ENCODE peak calls at places on chromosomes 5 and 9, in six cellular contexts. One of them, this sample, is unnamed.

GRCh38 chr5:74570250-74570649 is 70.3 kb downstream of the ENC1 start:
- DNase-seq in tibial nerve: no peak
- DNase-seq in A549: no peak
- DNase-seq in H1: no peak
- DNase-seq in heart left ventricle: no peak
- DNase-seq in transverse colon: no peak
- DNase-seq in this sample: no peak

GRCh38 chr5:73330613-73331012 is 118.0 kb downstream of the FOXD1 start:
- DNase-seq in tibial nerve: no peak
- DNase-seq in A549: no peak
- DNase-seq in H1: no peak
- DNase-seq in heart left ventricle: no peak
- DNase-seq in transverse colon: no peak
- DNase-seq in this sample: no peak

GRCh38 chr5:1315709-1316587 is 21.1 kb upstream of the TERT start:
- DNase-seq in tibial nerve: no peak
- DNase-seq in A549: peak; percentile 34
- DNase-seq in H1: no peak
- DNase-seq in heart left ventricle: no peak
- DNase-seq in transverse colon: peak; percentile 88
- DNase-seq in this sample: no peak

GRCh38 chr5:10602031-10602806 is 38.3 kb downstream of the ANKRD33B start:
- DNase-seq in tibial nerve: no peak
- DNase-seq in A549: no peak
- DNase-seq in H1: no peak
- DNase-seq in heart left ventricle: no peak
- DNase-seq in transverse colon: no peak
- DNase-seq in this sample: peak; percentile 29

GRCh38 chr5:153425914-153426313 is 64.6 kb upstream of the GRIA1 start:
- DNase-seq in tibial nerve: no peak
- DNase-seq in A549: peak; percentile 12
- DNase-seq in H1: peak; percentile 80
- DNase-seq in heart left ventricle: no peak
- DNase-seq in transverse colon: no peak
- DNase-seq in this sample: no peak

GRCh38 chr9:91001146-91001611 is 199.6 kb downstream of the SYK start:
- DNase-seq in tibial nerve: no peak
- DNase-seq in A549: peak; percentile 70
- DNase-seq in H1: no peak
- DNase-seq in heart left ventricle: no peak
- DNase-seq in transverse colon: no peak
- DNase-seq in this sample: no peak

GRCh38 chr9:76654575-76654974 is 109.7 kb upstream of the PCA3 start:
- DNase-seq in tibial nerve: no peak
- DNase-seq in A549: no peak
- DNase-seq in H1: no peak
- DNase-seq in heart left ventricle: no peak
- DNase-seq in transverse colon: no peak
- DNase-seq in this sample: no peak

GRCh38 chr9:93861736-93862358 is 93.3 kb downstream of the BARX1 start:
- DNase-seq in tibial nerve: no peak
- DNase-seq in A549: no peak
- DNase-seq in H1: no peak
- DNase-seq in heart left ventricle: no peak
- DNase-seq in transverse colon: no peak
- DNase-seq in this sample: no peak

GRCh38 chr9:75483636-75484035 is 395.3 kb downstream of the OSTF1 start:
- DNase-seq in tibial nerve: no peak
- DNase-seq in A549: no peak
- DNase-seq in H1: no peak
- DNase-seq in heart left ventricle: no peak
- DNase-seq in transverse colon: no peak
- DNase-seq in this sample: no peak

GRCh38 chr9:86434039-86434726 is 80.0 kb upstream of the TUT7 start:
- DNase-seq in tibial nerve: no peak
- DNase-seq in A549: peak; percentile 57
- DNase-seq in H1: no peak
- DNase-seq in heart left ventricle: no peak
- DNase-seq in transverse colon: no peak
- DNase-seq in this sample: peak; percentile 32

GRCh38 chr9:123246534-123246933 is 21.9 kb downstream of the STRBP start:
- DNase-seq in tibial nerve: no peak
- DNase-seq in A549: no peak
- DNase-seq in H1: no peak
- DNase-seq in heart left ventricle: no peak
- DNase-seq in transverse colon: no peak
- DNase-seq in this sample: no peak

GRCh38 chr5:21071986-21072385 is 1084.0 kb upstream of the CDH18 start:
- DNase-seq in tibial nerve: no peak
- DNase-seq in A549: no peak
- DNase-seq in H1: no peak
- DNase-seq in heart left ventricle: no peak
- DNase-seq in transverse colon: no peak
- DNase-seq in this sample: no peak

GRCh38 chr5:181173420-181174342 is 26.3 kb downstream of the OR2V2 start:
- DNase-seq in tibial nerve: no peak
- DNase-seq in A549: peak; percentile 99
- DNase-seq in H1: peak; percentile 98
- DNase-seq in heart left ventricle: no peak
- DNase-seq in transverse colon: no peak
- DNase-seq in this sample: no peak

GRCh38 chr9:16475996-16476395 is 394.5 kb downstream of the BNC2 start:
- DNase-seq in tibial nerve: no peak
- DNase-seq in A549: no peak
- DNase-seq in H1: no peak
- DNase-seq in heart left ventricle: no peak
- DNase-seq in transverse colon: no peak
- DNase-seq in this sample: no peak

GRCh38 chr5:106254784-106255183 is 1416.0 kb downstream of the EFNA5 start:
- DNase-seq in tibial nerve: no peak
- DNase-seq in A549: no peak
- DNase-seq in H1: no peak
- DNase-seq in heart left ventricle: no peak
- DNase-seq in transverse colon: no peak
- DNase-seq in this sample: no peak

GRCh38 chr9:86655147-86655546 is 292.2 kb downstream of the GAS1 start:
- DNase-seq in tibial nerve: no peak
- DNase-seq in A549: no peak
- DNase-seq in H1: no peak
- DNase-seq in heart left ventricle: no peak
- DNase-seq in transverse colon: no peak
- DNase-seq in this sample: no peak

GRCh38 chr5:124056326-124057160 is 544.6 kb downstream of the CSNK1G3 start:
- DNase-seq in tibial nerve: no peak
- DNase-seq in A549: no peak
- DNase-seq in H1: no peak
- DNase-seq in heart left ventricle: no peak
- DNase-seq in transverse colon: no peak
- DNase-seq in this sample: no peak

GRCh38 chr5:171369056-171369455 is 18.6 kb upstream of the NPM1 start:
- DNase-seq in tibial nerve: no peak
- DNase-seq in A549: no peak
- DNase-seq in H1: no peak
- DNase-seq in heart left ventricle: no peak
- DNase-seq in transverse colon: peak; percentile 28
- DNase-seq in this sample: no peak

GRCh38 chr5:43429706-43430105 is 17.5 kb upstream of the CCL28 start:
- DNase-seq in tibial nerve: no peak
- DNase-seq in A549: no peak
- DNase-seq in H1: no peak
- DNase-seq in heart left ventricle: no peak
- DNase-seq in transverse colon: no peak
- DNase-seq in this sample: no peak

GRCh38 chr9:99822596-99823391 is 1.1 kb downstream of the NR4A3 start:
- DNase-seq in tibial nerve: no peak
- DNase-seq in A549: peak; percentile 62
- DNase-seq in H1: peak; percentile 84
- DNase-seq in heart left ventricle: peak; percentile 38
- DNase-seq in transverse colon: peak; percentile 35
- DNase-seq in this sample: no peak

GRCh38 chr9:99824378-99825157 is 2.9 kb downstream of the NR4A3 start:
- DNase-seq in tibial nerve: no peak
- DNase-seq in A549: no peak
- DNase-seq in H1: peak; percentile 93
- DNase-seq in heart left ventricle: peak; percentile 36
- DNase-seq in transverse colon: peak; percentile 58
- DNase-seq in this sample: no peak

GRCh38 chr9:99825158-99826046 is 3.7 kb downstream of the NR4A3 start:
- DNase-seq in tibial nerve: no peak
- DNase-seq in A549: no peak
- DNase-seq in H1: peak; percentile 68
- DNase-seq in heart left ventricle: no peak
- DNase-seq in transverse colon: peak; percentile 9
- DNase-seq in this sample: no peak

GRCh38 chr9:99822096-99822595 is 461 bp downstream of the NR4A3 start:
- DNase-seq in tibial nerve: no peak
- DNase-seq in A549: no peak
- DNase-seq in H1: peak; percentile 72
- DNase-seq in heart left ventricle: no peak
- DNase-seq in transverse colon: peak; percentile 52
- DNase-seq in this sample: peak; percentile 24

GRCh38 chr9:99823392-99824377 is 2.0 kb downstream of the NR4A3 start:
- DNase-seq in tibial nerve: no peak
- DNase-seq in A549: peak; percentile 34
- DNase-seq in H1: peak; percentile 66
- DNase-seq in heart left ventricle: peak; percentile 47
- DNase-seq in transverse colon: peak; percentile 39
- DNase-seq in this sample: no peak
- TF ChIP-seq POLR2A in tibial nerve: no peak
- TF ChIP-seq POLR2A in A549: no peak
- TF ChIP-seq POLR2A in H1: no peak
- TF ChIP-seq POLR2A in heart left ventricle: no peak
- TF ChIP-seq POLR2A in transverse colon: no peak
- TF ChIP-seq POLR2A in this sample: no peak

GRCh38 chr9:71685988-71686387 is 82.3 kb downstream of the CEMIP2 start:
- DNase-seq in tibial nerve: no peak
- DNase-seq in A549: no peak
- DNase-seq in H1: no peak
- DNase-seq in heart left ventricle: no peak
- DNase-seq in transverse colon: no peak
- DNase-seq in this sample: no peak

GRCh38 chr9:71685394-71685793 is 82.9 kb downstream of the CEMIP2 start:
- DNase-seq in tibial nerve: no peak
- DNase-seq in A549: no peak
- DNase-seq in H1: no peak
- DNase-seq in heart left ventricle: no peak
- DNase-seq in transverse colon: no peak
- DNase-seq in this sample: no peak

GRCh38 chr9:71683598-71684235 is 84.6 kb downstream of the CEMIP2 start:
- DNase-seq in tibial nerve: no peak
- DNase-seq in A549: no peak
- DNase-seq in H1: peak; percentile 55
- DNase-seq in heart left ventricle: no peak
- DNase-seq in transverse colon: no peak
- DNase-seq in this sample: no peak

GRCh38 chr9:71681708-71682268 is 86.5 kb downstream of the CEMIP2 start:
- DNase-seq in tibial nerve: no peak
- DNase-seq in A549: peak; percentile 83
- DNase-seq in H1: no peak
- DNase-seq in heart left ventricle: no peak
- DNase-seq in transverse colon: peak; percentile 22
- DNase-seq in this sample: no peak

DNA sequence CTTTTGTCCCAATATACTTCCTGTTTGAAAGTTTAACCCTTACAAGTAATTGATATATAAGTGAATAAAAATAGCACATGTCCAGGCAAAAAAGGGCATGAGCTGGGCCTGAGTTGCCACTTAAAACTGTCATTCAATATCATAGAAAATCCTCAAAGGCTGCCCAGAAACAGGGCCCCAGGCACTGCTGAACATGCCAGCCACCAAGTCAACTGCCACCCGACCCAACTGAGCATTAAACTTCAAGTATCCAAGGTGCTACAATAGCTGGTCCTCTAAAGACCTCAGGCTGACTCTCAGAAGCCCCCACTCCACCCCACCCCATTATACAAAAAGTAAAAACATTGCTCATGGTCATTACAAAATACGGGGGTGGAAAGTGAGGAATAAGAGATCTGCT is 83.7 kb downstream of the CEMIP2 start:
- DNase-seq in tibial nerve: no peak
- DNase-seq in A549: no peak
- DNase-seq in H1: no peak
- DNase-seq in heart left ventricle: no peak
- DNase-seq in transverse colon: no peak
- DNase-seq in this sample: no peak
- H3K27ac ChIP-seq in tibial nerve: no peak overlapping the region
- H3K27ac ChIP-seq in A549: peak overlapping the region; percentile 94
- H3K27ac ChIP-seq in H1: no peak overlapping the region
- H3K27ac ChIP-seq in heart left ventricle: no peak overlapping the region
- H3K27ac ChIP-seq in transverse colon: no peak overlapping the region
- H3K27ac ChIP-seq in this sample: no peak overlapping the region

GRCh38 chr5:111691914-111692313 is 65.1 kb downstream of the NREP start:
- DNase-seq in tibial nerve: no peak
- DNase-seq in A549: no peak
- DNase-seq in H1: no peak
- DNase-seq in heart left ventricle: no peak
- DNase-seq in transverse colon: no peak
- DNase-seq in this sample: no peak

GRCh38 chr5:111697215-111697614 is 59.8 kb downstream of the NREP start:
- DNase-seq in tibial nerve: no peak
- DNase-seq in A549: no peak
- DNase-seq in H1: no peak
- DNase-seq in heart left ventricle: no peak
- DNase-seq in transverse colon: no peak
- DNase-seq in this sample: no peak

GRCh38 chr5:111697881-111698757 is 58.9 kb downstream of the NREP start:
- DNase-seq in tibial nerve: no peak
- DNase-seq in A549: peak; percentile 33
- DNase-seq in H1: no peak
- DNase-seq in heart left ventricle: no peak
- DNase-seq in transverse colon: no peak
- DNase-seq in this sample: no peak

GRCh38 chr5:111691508-111691907 is 65.5 kb downstream of the NREP start:
- DNase-seq in tibial nerve: no peak
- DNase-seq in A549: no peak
- DNase-seq in H1: no peak
- DNase-seq in heart left ventricle: no peak
- DNase-seq in transverse colon: no peak
- DNase-seq in this sample: no peak

GRCh38 chr5:111694183-111694582 is 62.8 kb downstream of the NREP start:
- DNase-seq in tibial nerve: no peak
- DNase-seq in A549: peak; percentile 22
- DNase-seq in H1: no peak
- DNase-seq in heart left ventricle: no peak
- DNase-seq in transverse colon: no peak
- DNase-seq in this sample: no peak
- TF ChIP-seq POLR2A in tibial nerve: no peak
- TF ChIP-seq POLR2A in A549: no peak
- TF ChIP-seq POLR2A in H1: no peak
- TF ChIP-seq POLR2A in heart left ventricle: no peak
- TF ChIP-seq POLR2A in transverse colon: no peak
- TF ChIP-seq POLR2A in this sample: no peak

DNA sequence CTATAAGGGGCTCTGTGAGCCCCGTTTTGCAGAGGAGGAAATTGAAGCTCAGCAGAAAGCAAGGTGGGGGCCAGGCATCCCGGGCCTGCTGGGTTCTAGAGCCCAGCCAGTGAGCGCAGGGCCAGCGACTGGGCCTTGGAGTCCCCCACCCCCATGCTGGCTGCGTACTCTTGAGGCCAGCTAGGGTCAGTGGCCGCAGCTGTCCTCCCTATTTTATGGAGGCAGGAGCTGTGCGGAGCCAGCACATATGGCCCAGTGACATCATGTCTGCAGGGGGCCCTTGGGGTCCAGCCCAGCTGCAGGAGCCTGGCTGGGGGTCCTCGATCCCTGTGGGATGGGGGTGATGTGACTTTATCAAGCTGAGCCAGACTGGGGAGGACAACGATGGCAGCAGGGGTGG is 71.3 kb downstream of the HMCN2 start:
- DNase-seq in tibial nerve: no peak
- DNase-seq in A549: no peak
- DNase-seq in H1: no peak
- DNase-seq in heart left ventricle: no peak
- DNase-seq in transverse colon: no peak
- DNase-seq in this sample: no peak
- H3K27ac ChIP-seq in tibial nerve: no peak overlapping the region
- H3K27ac ChIP-seq in A549: no peak overlapping the region
- H3K27ac ChIP-seq in H1: no peak overlapping the region
- H3K27ac ChIP-seq in heart left ventricle: no peak overlapping the region
- H3K27ac ChIP-seq in transverse colon: no peak overlapping the region
- H3K27ac ChIP-seq in this sample: no peak overlapping the region